ENCODE peak calls at places on chromosomes 6 and 20, in six cellular contexts. J, F, V, G, T and U are unnamed samples.

GRCh38 chr6:89611666-89612065 is 26.9 kb downstream of the LYRM2 start:
- DNase-seq in T (no peak), F (no peak), V (no peak), J (no peak), G (peak; percentile 48), U (no peak)

GRCh38 chr6:128601060-128601459 is 80.7 kb upstream of the PTPRK start:
- DNase-seq in V (no peak), F (no peak), J (no peak), T (no peak), G (peak; percentile 62), U (no peak)

GRCh38 chr6:43328528-43328927 is 19.9 kb upstream of the CRIP3 start:
- DNase-seq in G (no peak), V (no peak), T (no peak), J (no peak), F (no peak), U (no peak)

GRCh38 chr6:75116946-75117345 is 88.9 kb downstream of the COL12A1 start:
- DNase-seq in G (peak; percentile 37), F (no peak), J (no peak), V (no peak), T (no peak), U (no peak)

GRCh38 chr6:116667620-116668019 is 946 bp downstream of the ZUP1 start:
- DNase-seq in J (no peak), G (no peak), F (no peak), T (no peak), V (no peak), U (no peak)

GRCh38 chr6:28315628-28316027 is 20.3 kb downstream of the ZSCAN31 start:
- DNase-seq in F (no peak), J (no peak), V (no peak), G (no peak), T (no peak), U (no peak)

GRCh38 chr6:139483082-139483481 is 108.6 kb upstream of the CITED2 start:
- DNase-seq in V (no peak), J (no peak), T (no peak), F (no peak), G (no peak), U (no peak)

GRCh38 chr6:1910621-1911407 is 301.1 kb downstream of the FOXC1 start:
- DNase-seq in J (no peak), T (no peak), F (no peak), G (no peak), V (no peak), U (no peak)

GRCh38 chr20:37714973-37715657 is 21.3 kb downstream of the CTNNBL1 start:
- DNase-seq in J (no peak), G (peak; percentile 56), T (no peak), F (no peak), V (no peak), U (no peak)

GRCh38 chr20:31675828-31676533 is 38.3 kb downstream of the COX4I2 start:
- DNase-seq in J (peak; percentile 46), G (peak; percentile 37), T (no peak), F (peak; percentile 40), V (no peak), U (no peak)

GRCh38 chr20:25316506-25317190 is 68.8 kb downstream of the PYGB start:
- DNase-seq in V (no peak), F (no peak), T (no peak), J (peak; percentile 16), G (no peak), U (peak; percentile 5)

GRCh38 chr6:117956386-117956785 is 49.3 kb downstream of the SLC35F1 start:
- DNase-seq in V (no peak), T (no peak), G (peak; percentile 45), J (no peak), F (no peak), U (no peak)

GRCh38 chr20:57476073-57476526 is 48.8 kb downstream of the CTCFL start:
- DNase-seq in G (no peak), T (no peak), F (no peak), J (no peak), V (no peak), U (peak; percentile 27)

GRCh38 chr20:47438464-47439381 is 63.0 kb upstream of the NCOA3 start:
- DNase-seq in V (no peak), G (peak; percentile 57), F (no peak), T (peak; percentile 33), J (peak; percentile 34), U (peak; percentile 30)

GRCh38 chr20:63898882-63899558 is 4.1 kb downstream of the DNAJC5 start:
- DNase-seq in G (no peak), V (no peak), J (peak; percentile 60), F (no peak), T (no peak), U (no peak)

GRCh38 chr20:62771396-62772102 is 24.7 kb upstream of the MRGBP start:
- DNase-seq in G (no peak), T (no peak), V (no peak), J (no peak), F (no peak), U (no peak)

GRCh38 chr20:7379206-7379605 is 561.1 kb downstream of the HAO1 start:
- DNase-seq in J (no peak), T (no peak), G (no peak), F (no peak), V (no peak), U (no peak)

GRCh38 chr6:164151762-164152161 is 737.2 kb downstream of the QKI start:
- DNase-seq in J (no peak), V (no peak), G (no peak), F (no peak), T (no peak), U (no peak)

GRCh38 chr20:63830821-63831593 is at the start of gene ZBTB46:
- DNase-seq in F (peak; percentile 63), V (no peak), J (peak; percentile 52), G (no peak), T (no peak), U (peak; percentile 50)

GRCh38 chr6:158347335-158347734 is 35.1 kb downstream of the TULP4 start:
- DNase-seq in J (no peak), T (no peak), V (no peak), G (no peak), F (no peak), U (no peak)

GRCh38 chr6:108157972-108158441 is 7.8 kb upstream of the NR2E1 start:
- DNase-seq in T (no peak), F (no peak), J (no peak), G (no peak), V (no peak), U (peak; percentile 18)

GRCh38 chr20:35263609-35264223 is 14.2 kb downstream of the MMP24OS start:
- DNase-seq in T (no peak), V (no peak), G (no peak), J (peak; percentile 86), F (no peak), U (no peak)

GRCh38 chr6:122323361-122323760 is 76.1 kb upstream of the HSF2 start:
- DNase-seq in V (no peak), T (no peak), F (no peak), J (no peak), G (no peak), U (no peak)

GRCh38 chr6:21539621-21540100 is 53.9 kb upstream of the SOX4 start:
- DNase-seq in V (no peak), F (no peak), G (no peak), J (no peak), T (no peak), U (no peak)

GRCh38 chr6:21537660-21538059 is 55.9 kb upstream of the SOX4 start:
- DNase-seq in T (no peak), G (no peak), F (peak; percentile 51), V (no peak), J (no peak), U (no peak)

GRCh38 chr6:21536280-21536766 is 57.2 kb upstream of the SOX4 start:
- DNase-seq in J (no peak), F (no peak), T (no peak), V (no peak), G (no peak), U (no peak)

GRCh38 chr6:21533678-21534077 is 59.9 kb upstream of the SOX4 start:
- DNase-seq in G (peak; percentile 32), F (no peak), V (no peak), J (no peak), T (no peak), U (no peak)

DNA sequence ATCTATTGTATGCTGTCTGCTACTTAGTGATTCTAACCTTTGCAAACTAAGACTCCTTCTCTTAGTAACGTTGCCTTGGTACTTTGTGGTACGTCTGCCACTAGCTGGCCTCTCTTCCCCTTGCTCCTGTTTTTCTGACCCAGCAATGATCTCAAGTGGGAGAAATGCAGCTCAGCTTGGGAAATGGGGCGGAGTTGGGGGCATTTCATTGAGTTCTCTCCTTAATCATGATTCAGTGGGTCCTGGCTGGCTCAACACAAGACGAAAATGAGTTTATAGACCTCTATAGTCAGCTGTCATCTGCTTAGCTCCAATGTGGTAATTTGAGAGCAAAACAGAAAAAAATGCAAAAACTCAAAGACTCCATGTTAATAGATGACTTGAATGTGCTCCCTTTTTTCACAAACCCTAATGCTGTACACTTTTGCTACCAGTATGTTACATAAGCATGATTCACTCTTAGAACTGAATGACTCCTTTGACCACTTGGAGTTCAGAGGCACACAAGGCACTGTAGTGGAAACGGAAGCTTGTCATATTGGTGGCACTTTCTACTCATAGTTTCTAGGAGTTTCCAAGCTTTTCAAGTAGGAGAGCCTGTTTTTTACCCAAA is 55.3 kb upstream of the SOX4 start:
- DNase-seq in G (peak; percentile 80), F (no peak), J (no peak), T (no peak), V (no peak), U (no peak)
- TF ChIP-seq CTCF in G (no peak), F (no peak), J (no peak), T (no peak), V (no peak), U (no peak)

GRCh38 chr6:112296122-112296521 is 41.8 kb upstream of the LAMA4 start:
- DNase-seq in G (peak; percentile 44), J (no peak), T (peak; percentile 27), F (no peak), V (no peak), U (no peak)
- TF ChIP-seq CTCF in G (peak; percentile 43), J (no peak), T (peak; percentile 71), F (no peak), V (no peak), U (no peak)

GRCh38 chr6:166997768-166998255 is 1.4 kb upstream of the CEP43 start:
- DNase-seq in V (no peak), J (peak; percentile 71), T (peak; percentile 62), G (peak; percentile 60), F (peak; percentile 78), U (peak; percentile 42)
- TF ChIP-seq CTCF in V (no peak), J (peak; percentile 17), T (peak; percentile 48), G (peak; percentile 45), F (peak; percentile 32), U (no peak)

DNA sequence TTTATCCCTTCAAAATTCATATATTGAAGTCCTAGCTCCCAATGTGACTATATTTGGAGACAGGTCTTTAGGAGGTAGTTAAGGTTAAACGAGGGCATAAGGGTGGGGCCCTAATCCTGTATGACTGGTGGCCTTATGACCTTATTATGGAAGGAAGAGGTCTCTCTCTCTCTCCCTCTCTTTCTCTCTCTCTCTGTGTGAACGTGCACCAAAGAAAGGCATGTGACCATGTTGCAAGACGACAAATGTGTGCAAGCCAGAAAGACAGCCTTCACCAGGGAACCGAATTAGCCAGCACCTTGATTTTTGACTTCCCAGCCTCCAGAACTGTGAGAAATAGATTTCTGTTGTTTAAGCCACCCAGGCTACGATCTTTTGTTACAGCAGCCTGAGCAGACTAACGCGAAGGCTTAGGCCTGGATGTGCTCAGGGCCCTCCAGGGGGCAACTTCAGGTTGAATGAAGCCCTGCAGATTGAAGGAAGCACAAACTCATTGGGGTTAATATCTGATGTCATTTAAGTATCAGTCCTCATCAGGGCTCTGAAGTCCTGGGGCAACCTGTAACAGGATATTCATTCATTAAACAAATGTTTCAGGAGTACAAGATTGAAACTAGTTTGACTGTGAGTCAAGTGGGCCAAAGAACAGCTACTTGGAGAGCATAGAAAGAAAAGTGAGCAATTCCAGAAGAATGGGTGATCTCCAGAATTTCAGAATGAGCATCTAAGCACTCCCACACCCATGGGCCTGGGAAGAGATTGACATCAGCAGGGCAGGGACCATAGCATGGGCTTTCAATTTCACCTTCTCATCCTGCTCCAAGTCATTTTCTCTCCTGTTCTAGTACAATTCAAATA is 157.4 kb upstream of the TNFAIP3 start:
- DNase-seq in T (no peak), F (no peak), V (no peak), G (peak; percentile 45), J (no peak), U (no peak)
- TF ChIP-seq CTCF in T (no peak), F (no peak), V (no peak), G (no peak), J (no peak), U (no peak)